ENCODE peak calls at places on chromosomes 1 and 21, in nine cellular contexts. J is A549, K is GM12878, S is HCT116, R is endothelial cell of umbilical vein, G is K562, W is SK-N-SH, C is H1, Z is HepG2. L is an unnamed sample.

GRCh38 chr1:163093579-163093978 is 24.4 kb downstream of the RGS4 start:
- DNase-seq in J (no peak), K (no peak), W (no peak), C (no peak), S (no peak), G (no peak), Z (no peak), R (no peak), L (no peak)

GRCh38 chr1:64921761-64922160 is 44.6 kb downstream of the JAK1 start:
- DNase-seq in K (no peak), G (no peak), J (no peak), Z (peak), W (no peak), S (no peak), C (no peak), R (peak), L (no peak)

GRCh38 chr1:225182701-225183100 is 245.1 kb downstream of the LBR start:
- DNase-seq in S (no peak), C (no peak), W (no peak), Z (no peak), J (no peak), R (no peak), K (no peak), G (no peak), L (no peak)

GRCh38 chr1:178633068-178633467 is 92.0 kb upstream of the RALGPS2 start:
- DNase-seq in K (no peak), Z (no peak), J (peak), S (no peak), G (no peak), C (no peak), R (no peak), W (no peak), L (no peak)

GRCh38 chr1:97094257-97094972 is 372.8 kb downstream of the PTBP2 start:
- DNase-seq in C (no peak), K (no peak), R (peak), J (peak), S (no peak), G (no peak), W (no peak), Z (no peak), L (no peak)

GRCh38 chr1:216175714-216176113 is 247.5 kb downstream of the USH2A start:
- DNase-seq in R (no peak), Z (no peak), C (peak), W (no peak), G (no peak), S (no peak), K (no peak), J (no peak), L (peak)

GRCh38 chr1:113818585-113818984 is 6.3 kb upstream of the RSBN1 start:
- DNase-seq in J (no peak), Z (no peak), C (no peak), S (no peak), R (no peak), W (no peak), K (no peak), G (peak), L (peak)

GRCh38 chr1:44531785-44532566 is 126.9 kb downstream of the RNF220 start:
- DNase-seq in C (no peak), R (peak), W (no peak), J (peak), G (peak), K (peak), Z (peak), S (peak), L (peak)

GRCh38 chr1:175373786-175374623 is 181.4 kb upstream of the KIAA0040 start:
- DNase-seq in S (peak), C (peak), K (no peak), Z (peak), R (peak), W (peak), G (peak), J (peak), L (peak)

DNA sequence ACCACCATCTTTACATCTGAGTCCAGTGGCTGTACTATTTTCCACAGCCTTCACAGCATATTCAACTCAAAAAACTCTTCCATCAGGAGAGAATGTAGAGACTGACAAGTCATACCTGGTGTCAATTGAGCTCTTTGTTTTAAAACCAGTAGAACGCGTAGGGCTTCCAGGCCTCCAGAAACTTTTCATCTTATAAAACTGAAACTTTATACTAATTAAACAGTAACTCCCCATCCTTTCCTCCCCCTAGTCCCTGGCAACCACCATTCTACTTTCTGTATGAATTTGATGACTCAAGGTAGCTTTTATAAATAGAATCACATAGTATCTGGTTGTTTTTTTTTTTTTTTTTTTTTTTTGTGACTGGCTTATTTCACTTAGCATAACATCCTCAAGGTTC is 40.2 kb downstream of the ZSCAN20 start:
- DNase-seq in R (no peak), Z (no peak), J (no peak), S (no peak), G (no peak), K (no peak), C (no peak), W (no peak), L (no peak)
- TF ChIP-seq CTCF in R (no peak), Z (no peak), J (no peak), S (no peak), G (no peak), K (no peak), C (no peak), W (no peak), L (no peak)

DNA sequence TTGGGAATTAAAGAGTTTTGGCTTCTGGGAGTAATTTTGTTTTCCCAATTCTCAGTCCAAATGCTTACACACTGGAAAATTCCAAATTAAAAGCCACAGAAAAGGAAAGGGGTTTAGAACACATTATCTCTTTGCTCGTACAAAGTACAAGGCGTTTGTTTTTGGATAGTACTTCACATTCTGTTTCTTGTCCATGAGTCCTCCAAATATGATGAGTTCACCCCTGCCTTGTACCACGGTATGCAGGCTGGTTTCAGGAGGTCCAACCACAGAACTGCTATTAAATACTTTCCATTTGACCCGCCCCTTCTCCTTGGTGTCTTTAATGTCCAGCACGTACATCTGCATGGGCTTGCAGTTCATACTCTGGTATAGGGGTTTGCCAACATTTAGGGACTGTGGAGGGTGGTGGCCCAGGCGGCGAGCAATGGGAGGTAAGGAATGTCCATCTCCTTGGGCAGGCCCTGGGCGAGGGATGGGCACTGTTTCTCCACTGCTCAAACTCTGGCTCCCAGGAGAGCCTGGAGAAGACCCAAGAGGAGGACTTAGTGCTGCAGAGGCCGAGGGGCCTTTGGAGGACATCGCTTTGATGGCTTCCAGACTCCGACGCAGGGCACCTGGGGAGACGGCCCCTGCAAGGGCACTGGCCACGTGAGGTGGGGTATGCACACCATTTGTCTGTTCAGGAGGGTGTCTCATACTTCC is 13.7 kb upstream of the CPLANE2 start:
- DNase-seq in G (no peak), S (no peak), Z (no peak), K (no peak), J (no peak), C (no peak), R (no peak), W (no peak), L (no peak)
- TF ChIP-seq MAX in G (no peak), S (no peak), Z (no peak), K (no peak), J (no peak), C (no peak), R (no peak), W (no peak), L (no peak)

GRCh38 chr1:169263059-169263458 is 104.5 kb downstream of the NME7 start:
- DNase-seq in C (no peak), K (no peak), R (no peak), Z (no peak), J (no peak), S (no peak), W (no peak), G (no peak), L (no peak)
- H3K4me3 ChIP-seq in C (no peak), K (no peak), R (no peak), Z (no peak), J (no peak), S (no peak), W (no peak), G (no peak), L (no peak)

DNA sequence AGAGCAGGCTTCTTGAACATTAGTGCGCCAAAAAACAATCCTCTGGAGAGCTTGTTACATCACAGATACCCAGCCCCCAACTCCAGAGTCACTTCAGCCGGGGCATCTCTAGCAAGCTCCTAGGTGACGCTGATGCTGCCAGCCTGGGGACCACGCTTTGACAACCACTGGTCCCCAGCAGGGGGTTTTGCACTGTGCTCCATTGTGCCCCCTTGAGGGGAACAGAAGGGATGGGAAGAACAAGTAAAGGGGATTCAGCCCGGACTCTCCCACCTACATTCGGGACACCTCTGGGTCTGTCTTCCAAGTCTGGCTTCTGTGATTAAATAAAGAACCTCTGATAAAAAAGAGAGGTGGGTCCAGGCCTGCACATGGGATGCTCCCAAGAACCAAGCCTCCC is 60.4 kb downstream of the ATP5PO start:
- DNase-seq in G (peak), J (no peak), W (no peak), C (no peak), K (no peak), S (no peak), Z (peak), R (no peak), L (peak)
- TF ChIP-seq CTCF in G (peak), J (no peak), W (peak), C (peak), K (peak), S (peak), Z (no peak), R (no peak), L (peak)

GRCh38 chr1:231694081-231694443 is 67.5 kb downstream of the DISC1 start:
- DNase-seq in W (peak), G (no peak), S (no peak), C (no peak), J (no peak), K (no peak), R (no peak), Z (no peak), L (no peak)

GRCh38 chr1:231693361-231694080 is 66.9 kb downstream of the DISC1 start:
- DNase-seq in R (no peak), Z (no peak), G (no peak), C (no peak), W (no peak), K (no peak), J (no peak), S (no peak), L (no peak)

GRCh38 chr1:231694465-231695077 is 68.0 kb downstream of the DISC1 start:
- DNase-seq in K (no peak), G (no peak), C (no peak), Z (no peak), W (peak), R (no peak), S (no peak), J (no peak), L (no peak)

GRCh38 chr1:231691618-231692259 is 65.1 kb downstream of the DISC1 start:
- DNase-seq in S (peak), G (peak), J (peak), R (no peak), C (peak), Z (peak), W (peak), K (no peak), L (no peak)

GRCh38 chr1:231695439-231696255 is 69.1 kb downstream of the DISC1 start:
- DNase-seq in Z (no peak), C (no peak), S (no peak), R (no peak), W (peak), J (no peak), K (no peak), G (no peak), L (no peak)
- TF ChIP-seq MAX in Z (no peak), C (no peak), S (no peak), R (no peak), W (no peak), J (no peak), K (no peak), G (no peak), L (no peak)

GRCh38 chr1:78011050-78011449 is 6.3 kb downstream of the DNAJB4 start:
- DNase-seq in R (peak), Z (no peak), C (no peak), J (no peak), G (no peak), S (no peak), K (no peak), W (no peak), L (no peak)
- H3K4me3 ChIP-seq in R (peak), Z (no peak), C (no peak), J (no peak), G (no peak), S (no peak), K (no peak), W (no peak), L (no peak)

DNA sequence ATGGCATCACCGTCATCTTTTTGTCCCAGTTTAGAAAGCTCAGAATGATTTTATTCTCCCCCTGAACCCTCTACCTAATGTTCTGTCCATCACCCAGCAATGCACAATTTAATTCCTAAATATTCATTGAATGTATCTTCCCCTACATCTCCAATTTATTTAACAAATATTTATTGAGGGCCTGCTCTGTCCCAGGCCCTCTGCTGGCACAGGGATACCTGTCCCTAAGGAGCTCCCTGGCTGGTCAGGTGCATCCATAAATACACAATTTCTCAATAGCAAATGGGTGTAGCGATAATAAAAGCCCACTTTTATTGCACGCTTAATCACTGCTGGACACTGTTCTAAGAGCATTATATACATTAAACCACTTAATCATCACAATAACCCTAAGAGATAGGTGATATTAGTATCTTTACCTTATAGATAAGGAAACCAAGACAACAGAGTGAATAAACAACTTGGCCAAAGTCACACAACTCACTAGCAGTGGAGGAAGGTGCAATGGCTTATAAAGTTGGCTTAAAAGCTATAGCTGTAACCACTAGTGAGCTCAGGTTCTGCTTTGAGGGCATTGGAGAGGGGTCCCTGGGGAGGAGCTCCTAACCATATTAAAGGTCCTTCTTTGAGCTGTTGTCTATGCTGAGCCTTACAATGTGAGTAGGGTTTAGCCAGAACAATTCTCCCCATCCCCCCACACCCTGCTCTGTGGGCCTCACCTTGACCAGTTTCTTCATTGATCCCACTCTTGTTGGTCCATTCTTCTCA is 126.3 kb upstream of the JUN start:
- DNase-seq in W (no peak), J (no peak), K (no peak), G (no peak), Z (no peak), C (no peak), R (no peak), S (no peak), L (peak)
- TF ChIP-seq CTCF in W (no peak), J (no peak), K (no peak), G (no peak), Z (no peak), C (no peak), R (no peak), S (no peak), L (no peak)

L was measured in NB4.